ENCODE peak calls at places on chromosomes 16 and 17, in four cellular contexts. A is spleen, P is natural killer cell, T is lower lobe of right lung. B is an unnamed sample.

GRCh38 chr17:9790889-9791876 is at the start of gene DHRS7C:
- DNase-seq in A (no peak), P (no peak), T (no peak), B (no peak)

GRCh38 chr17:78679495-78680395 is 102.3 kb downstream of the CYTH1 start:
- DNase-seq in A (peak; percentile 25), P (no peak), T (no peak), B (no peak)

GRCh38 chr16:79013004-79013403 is 587.5 kb downstream of the MAF start:
- DNase-seq in A (no peak), P (no peak), T (no peak), B (no peak)

GRCh38 chr17:3534881-3535252 is 22.7 kb downstream of the TRPV3 start:
- DNase-seq in A (peak; percentile 63), P (no peak), T (peak; percentile 44), B (no peak)

GRCh38 chr17:8935194-8935593 is 30.3 kb downstream of the PIK3R5 start:
- DNase-seq in A (peak; percentile 84), P (peak; percentile 63), T (peak; percentile 78), B (no peak)

GRCh38 chr17:57357830-57358426 is 101.6 kb downstream of the MSI2 start:
- DNase-seq in A (no peak), P (no peak), T (no peak), B (no peak)

GRCh38 chr17:11738151-11738550 is 139.9 kb downstream of the DNAH9 start:
- DNase-seq in A (no peak), P (no peak), T (no peak), B (no peak)

GRCh38 chr16:49446805-49447204 is 73.2 kb downstream of the C16orf78 start:
- DNase-seq in A (no peak), P (no peak), T (no peak), B (no peak)

GRCh38 chr16:66516172-66516807 is 33.6 kb downstream of the TK2 start:
- DNase-seq in A (no peak), P (no peak), T (no peak), B (no peak)

GRCh38 chr17:57407287-57408063 is 151.2 kb downstream of the MSI2 start:
- DNase-seq in A (no peak), P (no peak), T (no peak), B (no peak)

GRCh38 chr17:9174779-9175574 is 153.7 kb downstream of the NTN1 start:
- DNase-seq in A (no peak), P (no peak), T (peak; percentile 56), B (no peak)

GRCh38 chr17:60939318-60939717 is 261.7 kb downstream of the BCAS3 start:
- DNase-seq in A (no peak), P (no peak), T (no peak), B (no peak)

GRCh38 chr16:75555213-75555706 is 792 bp downstream of the TMEM231 start:
- DNase-seq in A (peak; percentile 83), P (no peak), T (peak; percentile 78), B (peak; percentile 59)

GRCh38 chr17:63694974-63695773 is 4.8 kb downstream of the LIMD2 start:
- DNase-seq in A (peak; percentile 84), P (no peak), T (no peak), B (no peak)

GRCh38 chr17:43226393-43226792 is 2.0 kb downstream of the CCDC200 start:
- DNase-seq in A (no peak), P (no peak), T (no peak), B (no peak)

GRCh38 chr17:63446981-63447687 is 1.0 kb upstream of the CYB561 start:
- DNase-seq in A (no peak), P (peak; percentile 37), T (peak; percentile 65), B (no peak)

GRCh38 chr16:71883193-71883848 is 661 bp downstream of the ZNF821 start:
- DNase-seq in A (peak; percentile 91), P (peak; percentile 36), T (peak; percentile 50), B (peak; percentile 52)

GRCh38 chr16:17368951-17369350 is 101.8 kb downstream of the XYLT1 start:
- DNase-seq in A (no peak), P (no peak), T (no peak), B (no peak)

GRCh38 chr17:55845385-55845784 is 94.5 kb downstream of the PCTP start:
- DNase-seq in A (peak; percentile 74), P (no peak), T (peak; percentile 60), B (peak; percentile 54)

DNA sequence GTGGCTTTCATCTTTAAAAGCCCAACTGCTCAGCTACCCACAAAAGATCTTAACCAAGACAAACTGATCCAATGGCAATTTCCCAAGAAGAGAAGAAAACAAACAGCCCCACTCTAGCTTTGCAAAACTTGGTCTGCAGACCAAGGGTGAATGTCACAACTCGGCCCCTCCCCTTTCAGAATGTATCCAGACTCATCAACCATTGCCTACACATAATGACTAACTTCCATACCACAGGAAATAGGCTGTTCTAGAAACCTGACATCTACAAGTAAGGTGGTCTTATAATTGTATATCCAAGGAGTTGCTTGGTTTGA is 16.0 kb downstream of the DCUN1D3 start:
- DNase-seq in A (no peak), P (no peak), T (no peak), B (no peak)
- TF ChIP-seq CTCF in A (no peak), P (no peak), T (no peak), B (no peak)

DNA sequence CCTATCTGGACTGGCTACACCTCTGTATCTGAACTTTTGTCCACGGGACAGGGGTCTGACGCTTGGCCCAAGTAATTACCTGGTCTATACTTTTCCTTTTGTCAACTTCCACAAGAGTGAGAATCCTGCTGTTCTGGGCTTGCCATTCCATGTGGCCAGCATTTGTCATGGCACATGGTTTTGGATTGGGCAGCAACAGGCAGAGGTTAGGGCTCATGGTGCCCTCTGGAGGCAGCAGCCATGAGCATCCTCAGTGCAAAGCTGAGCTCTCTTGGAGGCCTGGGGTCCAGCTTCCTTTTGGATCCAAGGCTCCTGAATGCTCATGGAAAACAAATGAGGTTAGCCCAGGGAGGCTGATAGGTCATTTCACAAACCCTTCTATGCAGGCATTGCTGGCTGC is 7.5 kb upstream of the EDC4 start:
- DNase-seq in A (no peak), P (no peak), T (no peak), B (no peak)
- TF ChIP-seq CTCF in A (no peak), P (no peak), T (peak; percentile 41), B (peak; percentile 43)

GRCh38 chr17:1716076-1716911 is 6.1 kb upstream of the TLCD2 start:
- DNase-seq in A (peak; percentile 100), P (peak; percentile 99), T (peak; percentile 100), B (peak; percentile 100)
- TF ChIP-seq CTCF in A (no peak), P (no peak), T (no peak), B (no peak)

GRCh38 chr16:28873543-28874201 is 4.6 kb upstream of the ATP2A1 start:
- DNase-seq in A (peak; percentile 85), P (peak; percentile 49), T (no peak), B (no peak)
- TF ChIP-seq CTCF in A (peak; percentile 61), P (peak; percentile 69), T (peak; percentile 69), B (peak; percentile 59)

GRCh38 chr16:53695070-53695469 is 8.6 kb downstream of the RPGRIP1L start:
- DNase-seq in A (no peak), P (no peak), T (no peak), B (no peak)

GRCh38 chr16:53689636-53690035 is 14.0 kb downstream of the RPGRIP1L start:
- DNase-seq in A (no peak), P (no peak), T (no peak), B (no peak)

GRCh38 chr16:53692146-53692545 is 11.5 kb downstream of the RPGRIP1L start:
- DNase-seq in A (no peak), P (no peak), T (no peak), B (no peak)
- TF ChIP-seq CTCF in A (no peak), P (no peak), T (no peak), B (peak; percentile 51)

B was measured in progenitor cell of endocrine pancreas.